ENCODE peak calls at places on chromosomes 3 and 15, in seven cellular contexts. N is SK-N-SH, I is GM12878, X is HepG2, H is K562, Y is HCT116, E is H1. F is an unnamed sample.

GRCh38 chr3:191412764-191413163 is 48.2 kb upstream of the PYDC2 start:
- DNase-seq in H (no peak), I (no peak), Y (no peak), X (no peak), N (peak; percentile 2), E (no peak), F (no peak)

GRCh38 chr3:114519415-114519814 is 225.6 kb downstream of the TIGIT start:
- DNase-seq in N (peak; percentile 6), H (no peak), I (peak; percentile 26), X (no peak), E (no peak), Y (no peak), F (peak; percentile 7)

GRCh38 chr15:62895905-62896316 is 146.6 kb upstream of the TPM1 start:
- DNase-seq in E (no peak), X (peak; percentile 62), N (no peak), I (no peak), Y (no peak), H (no peak), F (no peak)

GRCh38 chr3:136023264-136023978 is 57.9 kb downstream of the PPP2R3A start:
- DNase-seq in I (no peak), H (no peak), Y (no peak), N (no peak), E (no peak), X (no peak), F (no peak)

GRCh38 chr15:68644088-68644904 is 65.5 kb downstream of the CORO2B start:
- DNase-seq in E (no peak), H (peak; percentile 22), X (no peak), I (no peak), Y (peak; percentile 22), N (no peak), F (no peak)

GRCh38 chr15:68405426-68406250 is 26.3 kb downstream of the ITGA11 start:
- DNase-seq in Y (no peak), I (no peak), X (no peak), H (no peak), N (no peak), E (no peak), F (no peak)

GRCh38 chr3:63975705-63976104 is 47.6 kb downstream of the PSMD6 start:
- DNase-seq in I (no peak), N (no peak), H (no peak), Y (no peak), E (no peak), X (peak; percentile 25), F (no peak)

GRCh38 chr3:102745881-102746280 is 311.1 kb downstream of the ZPLD1 start:
- DNase-seq in H (no peak), X (no peak), I (no peak), Y (peak; percentile 4), N (no peak), E (no peak), F (no peak)

GRCh38 chr3:64588381-64588780 is 99.4 kb downstream of the ADAMTS9 start:
- DNase-seq in Y (no peak), N (no peak), X (no peak), H (no peak), I (no peak), E (no peak), F (no peak)

GRCh38 chr3:47250309-47251060 is 32.1 kb downstream of the KIF9 start:
- DNase-seq in Y (peak; percentile 41), X (peak; percentile 60), H (peak; percentile 82), I (no peak), E (no peak), N (peak; percentile 67), F (peak; percentile 35)

GRCh38 chr3:73781536-73781935 is 156.8 kb upstream of the PDZRN3 start:
- DNase-seq in H (no peak), E (no peak), X (no peak), N (no peak), I (no peak), Y (no peak), F (no peak)

GRCh38 chr3:29363110-29363509 is 82.2 kb downstream of the RBMS3 start:
- DNase-seq in N (no peak), I (no peak), H (no peak), X (no peak), E (no peak), Y (no peak), F (no peak)

GRCh38 chr3:31232049-31233040 is 300.4 kb upstream of the STT3B start:
- DNase-seq in I (no peak), Y (no peak), X (no peak), E (no peak), N (no peak), H (no peak), F (no peak)

GRCh38 chr3:178297732-178298131 is 238.5 kb upstream of the KCNMB2 start:
- DNase-seq in Y (no peak), I (no peak), H (no peak), E (no peak), X (no peak), N (no peak), F (no peak)

GRCh38 chr3:177483182-177483967 is 286.1 kb upstream of the TBL1XR1 start:
- DNase-seq in I (no peak), X (peak; percentile 23), Y (peak; percentile 31), N (no peak), H (peak; percentile 67), E (no peak), F (no peak)

GRCh38 chr3:157045238-157045860 is 114.6 kb downstream of the CCNL1 start:
- DNase-seq in I (no peak), Y (no peak), E (no peak), H (peak; percentile 15), N (no peak), X (no peak), F (no peak)

GRCh38 chr3:119555309-119555735 is 4.1 kb downstream of the CD80 start:
- DNase-seq in E (no peak), N (no peak), I (no peak), H (no peak), X (no peak), Y (no peak), F (no peak)

GRCh38 chr3:144810150-144810549 is 838.5 kb downstream of the DIPK2A start:
- DNase-seq in Y (no peak), I (peak; percentile 17), E (no peak), X (no peak), N (no peak), H (no peak), F (no peak)

GRCh38 chr3:64818196-64818595 is 130.4 kb upstream of the ADAMTS9 start:
- DNase-seq in H (no peak), N (no peak), E (no peak), X (no peak), I (no peak), Y (no peak), F (no peak)

GRCh38 chr3:15331606-15332404 is 581 bp downstream of the SH3BP5 start:
- DNase-seq in Y (no peak), I (no peak), X (no peak), H (no peak), N (peak; percentile 77), E (no peak), F (no peak)

GRCh38 chr15:28960979-28961378 is 75.2 kb downstream of the APBA2 start:
- DNase-seq in I (no peak), X (no peak), H (no peak), N (no peak), E (no peak), Y (peak; percentile 81), F (no peak)

GRCh38 chr15:68499620-68500312 is 67.8 kb upstream of the ITGA11 start:
- DNase-seq in N (no peak), E (no peak), Y (no peak), I (no peak), X (no peak), H (no peak), F (no peak)

GRCh38 chr15:35320911-35321310 is 225.1 kb downstream of the DPH6 start:
- DNase-seq in N (no peak), H (no peak), Y (no peak), I (no peak), E (no peak), X (no peak), F (no peak)

GRCh38 chr3:59480486-59480995 is 430.7 kb upstream of the CFAP20DC start:
- DNase-seq in E (no peak), N (no peak), Y (no peak), X (no peak), H (no peak), I (peak; percentile 49), F (no peak)
- TF ChIP-seq JUND in E (no peak), N (no peak), Y (no peak), X (no peak), H (no peak), I (no peak), F (no peak)

DNA sequence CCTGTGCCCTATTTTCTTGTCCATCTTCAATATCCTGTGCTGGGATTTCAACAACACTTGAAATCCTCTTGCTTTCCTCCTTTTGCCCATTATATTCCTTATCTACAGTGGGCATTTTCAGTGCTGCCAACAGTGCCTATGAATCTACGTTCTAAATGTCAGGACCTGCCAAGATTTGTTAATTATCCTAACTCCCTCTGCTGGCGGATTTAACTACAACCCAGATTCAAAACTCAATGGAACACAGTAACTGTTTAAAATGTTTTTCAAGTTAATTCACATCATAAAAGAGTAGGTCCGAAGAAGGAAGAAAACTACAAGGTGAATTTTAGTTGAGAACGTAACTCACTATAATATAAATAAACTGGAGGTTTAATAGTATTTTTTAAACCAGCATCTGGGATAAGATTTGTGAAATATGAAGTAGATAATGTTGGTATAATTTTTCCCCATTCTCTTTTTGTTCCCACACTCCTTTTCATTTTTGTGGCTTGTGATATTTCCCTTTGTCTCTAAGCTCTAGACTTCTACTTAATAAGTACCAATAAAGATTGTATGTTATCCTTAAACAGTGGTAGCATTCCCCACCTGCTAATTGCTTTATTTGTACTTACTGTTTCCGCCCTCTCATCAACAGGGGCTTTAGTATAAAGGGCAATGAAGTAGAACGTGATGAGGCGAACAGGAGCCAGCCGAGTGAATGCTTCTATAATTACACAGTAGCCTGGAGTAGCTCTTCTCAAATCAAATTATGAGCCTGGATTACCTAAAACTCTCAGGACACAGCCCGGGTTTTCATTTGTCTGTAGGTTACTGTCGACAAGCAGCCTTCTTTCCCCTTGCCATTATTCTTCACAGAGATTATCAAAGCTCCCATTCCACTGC is 302.5 kb upstream of the ATP11B start:
- DNase-seq in E (no peak), H (peak; percentile 20), N (peak; percentile 39), X (peak; percentile 7), I (no peak), Y (peak; percentile 40), F (peak; percentile 78)
- TF ChIP-seq JUND in E (no peak), H (no peak), N (no peak), X (no peak), I (no peak), Y (no peak), F (no peak)

GRCh38 chr3:19932422-19932821 is 1.6 kb downstream of the EFHB start:
- DNase-seq in N (no peak), X (no peak), H (no peak), I (no peak), E (no peak), Y (no peak), F (no peak)

GRCh38 chr3:19934098-19934566 is at the start of gene EFHB:
- DNase-seq in E (peak; percentile 27), Y (peak; percentile 39), X (peak; percentile 39), I (no peak), N (peak; percentile 59), H (peak; percentile 82), F (peak; percentile 59)

GRCh38 chr3:19931767-19932188 is 2.2 kb downstream of the EFHB start:
- DNase-seq in I (no peak), X (no peak), H (peak; percentile 55), N (no peak), Y (no peak), E (no peak), F (no peak)

GRCh38 chr3:19931180-19931692 is 2.8 kb downstream of the EFHB start:
- DNase-seq in X (no peak), I (peak; percentile 79), Y (no peak), H (peak; percentile 45), N (no peak), E (no peak), F (no peak)
- TF ChIP-seq JUND in X (no peak), I (no peak), Y (no peak), H (no peak), N (no peak), E (no peak), F (no peak)

GRCh38 chr3:122415762-122416654 is at the start of gene WDR5B:
- DNase-seq in H (peak; percentile 98), I (peak; percentile 98), E (peak; percentile 97), X (peak; percentile 96), Y (peak; percentile 94), N (peak; percentile 93), F (peak; percentile 87)
- TF ChIP-seq JUND in H (no peak), I (peak; percentile 6), E (no peak), X (no peak), Y (no peak), N (no peak), F (no peak)

F was measured in T47D.